ENCODE peak calls at places on chromosomes 16 and 17, in four cellular contexts. S is activated CD8-positive, alpha-beta memory T cell treated with anti-CD3 and anti-CD28 coated beads for 4 hours; Q is B cell; Z is SHP77. J is an unnamed sample.

GRCh38 chr16:47026492-47026891 is 53.0 kb upstream of the DNAJA2 start:
- DNase-seq in S (no peak), Z (no peak), Q (no peak), J (no peak)

GRCh38 chr17:79026345-79027273 is 2.6 kb downstream of the C1QTNF1 start:
- DNase-seq in S (no peak), Q (no peak), Z (peak; percentile 14), J (peak; percentile 90)

GRCh38 chr17:81537856-81538555 is 9.8 kb downstream of the FSCN2 start:
- DNase-seq in S (no peak), Z (peak; percentile 76), Q (no peak), J (no peak)

GRCh38 chr16:27448531-27449433 is 46.8 kb downstream of the IL21R start:
- DNase-seq in Z (peak; percentile 93), Q (no peak), S (no peak), J (no peak)

GRCh38 chr16:84737658-84738057 is 37.9 kb downstream of the USP10 start:
- DNase-seq in Z (peak; percentile 74), S (no peak), Q (no peak), J (no peak)

GRCh38 chr16:15888072-15888976 is at the start of gene CEP20:
- DNase-seq in S (peak; percentile 100), Z (peak; percentile 93), Q (peak; percentile 98), J (peak; percentile 100)

GRCh38 chr16:88420496-88420895 is 32.6 kb upstream of the ZFPM1 start:
- DNase-seq in Z (no peak), Q (no peak), S (no peak), J (no peak)

GRCh38 chr17:68396795-68397536 is 60.3 kb downstream of the WIPI1 start:
- DNase-seq in S (no peak), Z (no peak), Q (no peak), J (no peak)

GRCh38 chr16:84503751-84504395 is 586 bp downstream of the MEAK7 start:
- DNase-seq in S (no peak), Z (no peak), Q (no peak), J (peak; percentile 70)

GRCh38 chr16:5490499-5490898 is 392.9 kb upstream of the EEF2KMT start:
- DNase-seq in S (no peak), Z (no peak), Q (no peak), J (no peak)

GRCh38 chr16:9260665-9261064 is 169.2 kb downstream of the HAPSTR1 start:
- DNase-seq in S (no peak), Q (no peak), Z (peak; percentile 29), J (no peak)

GRCh38 chr16:87145181-87146176 is 171.7 kb downstream of the C16orf95 start:
- DNase-seq in S (no peak), Q (no peak), Z (no peak), J (peak; percentile 30)

GRCh38 chr16:65698943-65699342 is 577.1 kb upstream of the CDH11 start:
- DNase-seq in Z (no peak), Q (no peak), S (no peak), J (no peak)

GRCh38 chr16:13148836-13149235 is 247.4 kb downstream of the SHISA9 start:
- DNase-seq in S (no peak), Z (peak; percentile 71), Q (no peak), J (no peak)

GRCh38 chr17:56548661-56549060 is 44.8 kb upstream of the NOG start:
- DNase-seq in S (no peak), Q (no peak), Z (no peak), J (no peak)

GRCh38 chr17:61402978-61403845 is 3.6 kb downstream of the TBX2 start:
- DNase-seq in S (no peak), Z (no peak), Q (peak; percentile 70), J (no peak)

GRCh38 chr17:66304304-66305174 is 2.1 kb downstream of the PRKCA start:
- DNase-seq in Q (no peak), Z (no peak), S (no peak), J (no peak)

GRCh38 chr16:5065813-5066212 is at the start of gene C16orf89:
- DNase-seq in Z (no peak), S (no peak), Q (no peak), J (no peak)

GRCh38 chr17:61139219-61139618 is 260.4 kb upstream of the TBX2 start:
- DNase-seq in S (peak; percentile 4), Z (no peak), Q (peak; percentile 67), J (no peak)

GRCh38 chr17:69802045-69802740 is 272.8 kb upstream of the KCNJ16 start:
- DNase-seq in Q (no peak), Z (no peak), S (no peak), J (no peak)

GRCh38 chr16:67662653-67663010 is 1.9 kb downstream of the PARD6A start:
- DNase-seq in Z (no peak), Q (no peak), S (no peak), J (no peak)

GRCh38 chr17:46877466-46877865 is 26.1 kb downstream of the WNT9B start:
- DNase-seq in S (no peak), Z (no peak), Q (no peak), J (no peak)

GRCh38 chr17:67477687-67478086 is 100.6 kb downstream of the PITPNC1 start:
- DNase-seq in S (peak; percentile 17), Z (no peak), Q (no peak), J (peak; percentile 41)

GRCh38 chr17:49646391-49647255 is 31.3 kb downstream of the SPOP start:
- DNase-seq in S (no peak), Z (no peak), Q (no peak), J (peak; percentile 77)

GRCh38 chr16:11621920-11622651 is 35.4 kb upstream of the LITAF start:
- DNase-seq in Q (peak; percentile 63), Z (no peak), S (no peak), J (no peak)

GRCh38 chr16:88466175-88466862 is 13.2 kb downstream of the ZFPM1 start:
- DNase-seq in Q (no peak), Z (no peak), S (no peak), J (no peak)

GRCh38 chr17:20157078-20157360 is 147.9 kb downstream of the SPECC1 start:
- DNase-seq in Z (no peak), Q (no peak), S (no peak), J (peak; percentile 17)

GRCh38 chr16:84255050-84255810 is 15.4 kb upstream of the KCNG4 start:
- DNase-seq in Z (no peak), S (no peak), Q (no peak), J (no peak)

GRCh38 chr16:69619514-69619913 is 53.7 kb downstream of the NFAT5 start:
- DNase-seq in Q (no peak), S (no peak), Z (no peak), J (no peak)

GRCh38 chr16:54447606-54448440 is 161.2 kb upstream of the IRX3 start:
- DNase-seq in S (no peak), Q (no peak), Z (no peak), J (peak; percentile 91)